ENCODE peak calls at places on chromosome 20, in six cellular contexts. X is NCI-H345; I is LHCN-M2; U is CD4-positive, alpha-beta memory T cell; K is NCI-H774; A is OCI-LY7. R is an unnamed sample.

GRCh38 chr20:47181056-47181862 is 175.2 kb downstream of the ZMYND8 start:
- DNase-seq in X (no peak), I (peak; percentile 71), U (no peak), K (no peak), A (peak; percentile 85), R (no peak)

GRCh38 chr20:49647509-49647908 is 66.2 kb downstream of the B4GALT5 start:
- DNase-seq in X (no peak), I (no peak), U (no peak), K (no peak), A (no peak), R (no peak)

GRCh38 chr20:60036346-60037119 is 78.3 kb downstream of the CDH26 start:
- DNase-seq in X (no peak), I (no peak), U (no peak), K (no peak), A (no peak), R (no peak)

GRCh38 chr20:19824861-19825260 is 66.8 kb downstream of the RIN2 start:
- DNase-seq in X (no peak), I (peak; percentile 65), U (no peak), K (no peak), A (no peak), R (no peak)

GRCh38 chr20:535958-536357 is 7.6 kb downstream of the CSNK2A1 start:
- DNase-seq in X (no peak), I (no peak), U (no peak), K (no peak), A (no peak), R (no peak)

GRCh38 chr20:50690979-50691584 is at the start of gene RIPOR3:
- DNase-seq in X (no peak), I (no peak), U (no peak), K (no peak), A (no peak), R (no peak)

GRCh38 chr20:62149532-62150235 is 6.1 kb downstream of the SS18L1 start:
- DNase-seq in X (no peak), I (no peak), U (no peak), K (no peak), A (no peak), R (no peak)

GRCh38 chr20:35012227-35013069 is 56.8 kb downstream of the MYH7B start:
- DNase-seq in X (no peak), I (no peak), U (no peak), K (no peak), A (no peak), R (no peak)

GRCh38 chr20:5786930-5787826 is 37.0 kb downstream of the SHLD1 start:
- DNase-seq in X (no peak), I (peak; percentile 50), U (no peak), K (no peak), A (no peak), R (no peak)

GRCh38 chr20:11993886-11994466 is 76.3 kb downstream of the BTBD3 start:
- DNase-seq in X (peak; percentile 90), I (no peak), U (no peak), K (peak; percentile 57), A (peak; percentile 2), R (no peak)

GRCh38 chr20:52313335-52313963 is 121.9 kb upstream of the ZFP64 start:
- DNase-seq in X (peak; percentile 35), I (peak; percentile 60), U (no peak), K (peak; percentile 61), A (no peak), R (no peak)

GRCh38 chr20:37984018-37984785 is 49.1 kb downstream of the TTI1 start:
- DNase-seq in X (peak; percentile 68), I (no peak), U (no peak), K (no peak), A (no peak), R (no peak)

GRCh38 chr20:11980263-11980662 is 62.6 kb downstream of the BTBD3 start:
- DNase-seq in X (no peak), I (no peak), U (no peak), K (no peak), A (no peak), R (no peak)

GRCh38 chr20:62227977-62228958 is 8.2 kb upstream of the HRH3 start:
- DNase-seq in X (no peak), I (no peak), U (no peak), K (no peak), A (no peak), R (no peak)

GRCh38 chr20:61923371-61924166 is 142.1 kb downstream of the TAF4 start:
- DNase-seq in X (no peak), I (no peak), U (no peak), K (no peak), A (no peak), R (no peak)

GRCh38 chr20:51533291-51534172 is 9.0 kb downstream of the NFATC2 start:
- DNase-seq in X (no peak), I (peak; percentile 15), U (no peak), K (no peak), A (no peak), R (no peak)

GRCh38 chr20:1185781-1186334 is 1.1 kb upstream of the TMEM74B start:
- DNase-seq in X (peak; percentile 73), I (peak; percentile 26), U (peak; percentile 30), K (peak; percentile 26), A (peak; percentile 45), R (peak; percentile 18)

GRCh38 chr20:53735536-53736050 is 142.0 kb upstream of the ZNF217 start:
- DNase-seq in X (no peak), I (peak; percentile 80), U (no peak), K (no peak), A (no peak), R (no peak)

GRCh38 chr20:38286586-38287502 is 17.1 kb upstream of the BPI start:
- DNase-seq in X (no peak), I (peak; percentile 49), U (no peak), K (no peak), A (no peak), R (no peak)

GRCh38 chr20:33653218-33653899 is 8.8 kb upstream of the C20orf144 start:
- DNase-seq in X (peak; percentile 82), I (peak; percentile 57), U (peak; percentile 20), K (peak; percentile 54), A (peak; percentile 82), R (no peak)

GRCh38 chr20:9422335-9422734 is 92.1 kb upstream of the LAMP5 start:
- DNase-seq in X (no peak), I (peak; percentile 50), U (no peak), K (no peak), A (no peak), R (no peak)

R was measured in central memory CD4-positive, alpha-beta T cell.